ENCODE peak calls at places on chromosomes 16 and 17, in nine cellular contexts. P is DND-41, Y is GM23338, K is astrocyte, A is neuronal stem cell, F is H1, I is PC-3, C is trophoblast cell, Z is IMR-90. L is an unnamed sample.

GRCh38 chr16:83215417-83216001 is 588.7 kb downstream of the CDH13 start:
- DNase-seq in Y (peak; percentile 92), P (peak; percentile 69), K (no peak), A (peak; percentile 39), Z (peak; percentile 44), I (peak; percentile 62), C (no peak), F (peak; percentile 97), L (peak; percentile 93)

GRCh38 chr17:80331820-80332219 is 71.2 kb downstream of the RNF213 start:
- DNase-seq in I (no peak), P (no peak), K (no peak), Y (no peak), F (no peak), Z (no peak), A (no peak), C (no peak), L (no peak)

GRCh38 chr16:3187798-3188674 is at the start of gene OR1F1:
- DNase-seq in I (no peak), Z (peak; percentile 80), K (peak; percentile 62), A (no peak), C (peak; percentile 44), F (peak; percentile 83), Y (peak; percentile 81), P (no peak), L (no peak)

GRCh38 chr17:82019905-82020873 is 2.5 kb downstream of the CENPX start:
- DNase-seq in P (peak; percentile 68), A (peak; percentile 56), Z (peak; percentile 21), F (peak; percentile 93), Y (peak; percentile 89), I (peak; percentile 50), C (no peak), K (no peak), L (peak; percentile 90)

GRCh38 chr16:83005653-83006160 is 378.9 kb downstream of the CDH13 start:
- DNase-seq in Y (no peak), P (no peak), A (no peak), I (no peak), Z (peak; percentile 47), C (no peak), F (no peak), K (no peak), L (no peak)

GRCh38 chr17:38922538-38923291 is 2.7 kb upstream of the LASP1NB start:
- DNase-seq in P (no peak), Z (peak; percentile 69), K (peak; percentile 47), C (no peak), Y (peak; percentile 76), A (peak; percentile 48), F (peak; percentile 63), I (peak; percentile 30), L (peak; percentile 48)

GRCh38 chr16:56971768-56972043 is 10.0 kb downstream of the CETP start:
- DNase-seq in F (no peak), K (no peak), Y (no peak), Z (no peak), I (no peak), C (no peak), A (no peak), P (no peak), L (no peak)

GRCh38 chr17:29212681-29213121 is 32.5 kb upstream of the MYO18A start:
- DNase-seq in F (no peak), K (no peak), I (no peak), Z (peak; percentile 6), A (no peak), P (no peak), C (no peak), Y (no peak), L (no peak)

GRCh38 chr16:28211758-28212531 is at the start of gene XPO6:
- DNase-seq in A (peak; percentile 94), C (peak; percentile 94), P (peak; percentile 97), Z (peak; percentile 89), K (peak; percentile 66), F (peak; percentile 99), I (peak; percentile 86), Y (peak; percentile 95), L (peak; percentile 99)

GRCh38 chr17:32142857-32143524 is 689 bp downstream of the RHOT1 start:
- DNase-seq in K (peak; percentile 70), A (peak; percentile 39), Z (peak; percentile 76), I (peak; percentile 75), C (peak; percentile 48), Y (peak; percentile 85), P (peak; percentile 39), F (peak; percentile 81), L (peak; percentile 77)

GRCh38 chr16:11201498-11202259 is 54.3 kb downstream of the SOCS1 start:
- DNase-seq in F (no peak), A (no peak), I (peak; percentile 96), P (no peak), K (peak; percentile 88), Z (peak; percentile 93), C (peak; percentile 67), Y (peak; percentile 75), L (no peak)

GRCh38 chr16:27849621-27850020 is 213.9 kb downstream of the GSG1L start:
- DNase-seq in A (no peak), F (no peak), K (no peak), Y (no peak), C (no peak), P (no peak), Z (no peak), I (no peak), L (no peak)

GRCh38 chr17:4728124-4728523 is 3.1 kb upstream of the MED11 start:
- DNase-seq in P (no peak), K (no peak), I (no peak), Z (no peak), Y (no peak), C (no peak), F (no peak), A (no peak), L (no peak)

GRCh38 chr17:19660219-19660870 is 11.8 kb downstream of the ALDH3A2 start:
- DNase-seq in K (no peak), I (peak; percentile 83), F (no peak), Z (no peak), P (no peak), C (no peak), A (no peak), Y (no peak), L (no peak)

GRCh38 chr16:2595376-2596200 is 57.8 kb downstream of the PDPK1 start:
- DNase-seq in C (no peak), P (no peak), I (no peak), Y (no peak), K (no peak), A (no peak), Z (no peak), F (no peak), L (no peak)

GRCh38 chr17:47789611-47790520 is 31.7 kb downstream of the OSBPL7 start:
- DNase-seq in Y (peak; percentile 80), Z (peak; percentile 38), F (peak; percentile 83), I (peak; percentile 72), A (peak; percentile 44), K (peak; percentile 14), C (no peak), P (no peak), L (no peak)

GRCh38 chr16:83060-83603 is 5.1 kb downstream of the MPG start:
- DNase-seq in C (no peak), I (no peak), Y (no peak), Z (no peak), A (no peak), F (no peak), P (no peak), K (no peak), L (no peak)
- H3K4me2 ChIP-seq in C (no peak overlapping the region), I (no peak overlapping the region), Y (no peak overlapping the region), Z (no peak overlapping the region), A (no peak overlapping the region), F (no peak overlapping the region), P (no peak overlapping the region), K (no peak overlapping the region), L (no peak overlapping the region)

DNA sequence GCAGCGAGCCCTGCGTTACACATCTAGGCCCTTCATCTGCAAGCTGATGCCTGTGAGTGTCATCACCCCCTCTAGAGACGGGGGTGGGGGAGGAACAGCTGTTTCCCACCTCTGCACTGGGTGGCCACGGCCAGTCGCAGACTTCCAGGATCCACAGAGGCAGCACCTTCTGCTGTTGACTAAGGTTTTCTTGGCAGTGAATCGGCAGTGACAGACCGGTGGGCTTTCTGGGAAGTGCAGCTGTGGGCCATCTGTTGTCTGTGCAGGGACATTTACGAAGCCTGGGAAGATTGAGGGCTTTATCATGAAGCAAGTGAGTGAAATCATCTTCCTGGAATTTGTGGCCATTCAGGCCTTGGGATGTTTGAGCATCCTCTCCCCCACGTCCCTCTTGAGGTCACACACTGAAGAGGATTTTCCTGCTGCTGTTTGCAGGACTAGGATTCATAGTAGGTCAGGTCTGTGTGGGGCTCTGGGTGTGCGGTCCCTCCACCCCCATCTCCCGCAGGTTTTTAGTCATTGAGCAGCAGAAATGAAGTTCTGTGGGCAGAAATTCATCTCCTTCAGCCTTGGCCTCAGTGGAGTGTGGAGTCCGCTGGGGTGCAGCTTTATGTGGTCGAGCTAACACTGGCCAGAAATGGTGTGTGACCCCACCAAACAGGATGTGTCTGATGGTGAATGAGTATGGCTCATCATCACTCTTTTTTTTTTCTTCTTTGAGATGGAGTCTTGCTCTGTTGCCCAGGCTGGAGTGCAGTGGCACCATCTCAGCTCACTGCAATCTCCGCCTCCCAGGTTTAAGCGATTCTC is 12.0 kb downstream of the PGS1 start:
- DNase-seq in K (peak; percentile 99), Y (peak; percentile 63), P (no peak), F (no peak), Z (peak; percentile 100), C (no peak), A (no peak), I (peak; percentile 66), L (no peak)
- H3K27ac ChIP-seq in K (peak overlapping the region; percentile 81), Y (peak overlapping the region; percentile 32), P (no peak overlapping the region), F (no peak overlapping the region), Z (peak overlapping the region; percentile 82), C (no peak overlapping the region), A (peak overlapping the region; percentile 52), I (no peak overlapping the region), L (no peak overlapping the region)

DNA sequence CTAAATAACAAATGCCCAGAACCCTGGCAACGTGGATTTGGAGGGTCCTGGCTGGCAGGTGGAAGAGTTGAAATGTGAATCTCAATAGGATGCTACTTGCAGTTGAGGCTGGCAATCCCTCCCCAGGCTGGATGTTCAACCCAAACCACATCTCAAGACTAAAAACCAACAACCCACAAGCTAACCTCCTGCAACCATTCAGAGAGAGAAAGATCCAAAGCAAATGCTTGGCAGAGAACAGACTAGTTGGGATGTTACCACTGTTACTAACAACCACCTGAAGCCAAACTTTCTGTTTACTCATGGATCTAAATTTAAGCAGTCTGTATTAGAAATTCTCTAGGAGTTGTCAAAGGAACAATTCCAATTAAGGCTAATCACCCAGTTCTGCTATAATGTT is 27.9 kb downstream of the SMG6 start:
- DNase-seq in C (no peak), Z (no peak), I (no peak), K (no peak), A (no peak), F (no peak), Y (no peak), P (no peak), L (no peak)
- H3K4me2 ChIP-seq in C (no peak overlapping the region), Z (no peak overlapping the region), I (no peak overlapping the region), K (no peak overlapping the region), A (no peak overlapping the region), F (no peak overlapping the region), Y (no peak overlapping the region), P (no peak overlapping the region), L (no peak overlapping the region)

DNA sequence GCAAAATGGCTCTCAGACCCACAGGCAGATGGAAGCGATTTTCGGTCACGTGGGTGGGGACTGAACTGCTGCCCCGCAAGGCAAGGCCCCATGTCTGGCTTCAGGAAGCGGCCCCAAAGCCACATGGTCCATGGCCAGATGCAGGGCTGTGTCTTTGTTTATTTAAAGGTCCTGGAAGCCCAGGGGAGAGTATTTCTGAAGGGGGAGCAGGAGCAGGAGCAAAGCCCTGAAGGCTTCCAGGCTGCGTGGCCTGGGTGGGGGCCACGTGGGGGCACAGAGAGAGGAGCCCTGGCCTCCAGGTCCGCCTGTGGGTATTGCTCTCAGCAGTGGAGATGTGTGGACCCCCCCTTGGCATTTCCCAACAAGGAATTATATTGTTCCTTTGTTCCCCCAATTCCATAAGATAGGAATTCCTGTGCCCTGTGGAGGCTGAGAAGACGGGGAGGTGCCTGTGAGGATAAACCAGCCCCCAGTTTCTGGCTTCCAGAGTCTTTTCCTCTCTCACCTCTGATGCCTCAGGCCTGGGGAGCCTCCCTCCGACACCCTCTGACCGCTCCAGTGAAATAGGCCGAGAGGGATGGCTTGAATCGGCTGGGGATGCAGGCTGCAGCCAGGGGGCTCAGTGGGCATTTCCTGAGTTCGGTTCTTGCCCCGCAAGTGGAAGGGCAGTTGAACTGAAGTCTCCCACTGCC is 339.2 kb downstream of the SEC14L1 start:
- DNase-seq in P (no peak), C (no peak), K (no peak), Z (peak; percentile 34), A (no peak), F (no peak), I (no peak), Y (peak; percentile 56), L (no peak)
- H3K27ac ChIP-seq in P (peak overlapping the region; percentile 8), C (peak overlapping the region; percentile 9), K (no peak overlapping the region), Z (peak overlapping the region; percentile 4), A (peak overlapping the region; percentile 51), F (peak overlapping the region; percentile 71), I (no peak overlapping the region), Y (peak overlapping the region; percentile 80), L (no peak overlapping the region)